ENCODE peak calls at places on chromosome 22, in six cellular contexts. U, B, T, S, V and L are unnamed samples.

GRCh38 chr22:50567721-50568252 is 5.1 kb upstream of the SYCE3 start:
- DNase-seq in S (no peak), U (no peak), V (no peak), T (no peak), B (no peak), L (no peak)

GRCh38 chr22:20378110-20378509 is 15.8 kb upstream of the ZNF74 start:
- DNase-seq in S (no peak), V (no peak), T (no peak), B (no peak), U (no peak), L (no peak)

GRCh38 chr22:21764038-21764804 is 28.6 kb upstream of the YPEL1 start:
- DNase-seq in S (peak; percentile 7), B (no peak), V (no peak), T (no peak), U (no peak), L (no peak)

GRCh38 chr22:38172489-38173155 is 9.0 kb downstream of the PLA2G6 start:
- DNase-seq in S (peak; percentile 68), T (peak; percentile 17), B (no peak), U (peak; percentile 36), V (peak; percentile 49), L (no peak)

GRCh38 chr22:37179622-37180420 is 8.2 kb downstream of the C1QTNF6 start:
- DNase-seq in V (no peak), U (no peak), T (no peak), B (no peak), S (no peak), L (no peak)

GRCh38 chr22:45105281-45105700 is 58.4 kb upstream of the NUP50 start:
- DNase-seq in S (no peak), T (no peak), B (no peak), V (peak; percentile 85), U (no peak), L (no peak)

GRCh38 chr22:32926600-32926999 is 125.1 kb downstream of the TIMP3 start:
- DNase-seq in T (no peak), V (peak; percentile 64), B (no peak), U (no peak), S (no peak), L (no peak)

GRCh38 chr22:50293441-50294318 is 13.8 kb downstream of the PLXNB2 start:
- DNase-seq in V (peak; percentile 83), S (no peak), B (peak; percentile 91), T (no peak), U (no peak), L (no peak)

GRCh38 chr22:46684706-46685105 is 53.3 kb downstream of the CERK start:
- DNase-seq in V (no peak), U (no peak), T (no peak), B (no peak), S (no peak), L (no peak)

GRCh38 chr22:37498289-37498909 is 12.2 kb upstream of the MFNG start:
- DNase-seq in B (no peak), S (peak; percentile 60), V (no peak), T (peak; percentile 73), U (peak; percentile 51), L (no peak)

GRCh38 chr22:17990942-17991341 is 33.4 kb downstream of the MICAL3 start:
- DNase-seq in B (no peak), U (no peak), T (no peak), V (no peak), S (no peak), L (no peak)

GRCh38 chr22:26477341-26477731 is 6.2 kb downstream of the HPS4 start:
- DNase-seq in T (no peak), B (no peak), V (no peak), U (no peak), S (no peak), L (no peak)

GRCh38 chr22:20918663-20919220 is 1.5 kb downstream of the CRKL start:
- DNase-seq in B (no peak), T (no peak), V (peak; percentile 42), U (no peak), S (no peak), L (no peak)

GRCh38 chr22:16949561-16949960 is 58.5 kb downstream of the GAB4 start:
- DNase-seq in T (no peak), B (no peak), V (peak; percentile 9), U (no peak), S (no peak), L (no peak)

GRCh38 chr22:44329179-44329796 is 16.5 kb upstream of the SHISAL1 start:
- DNase-seq in U (peak; percentile 40), T (no peak), S (no peak), B (no peak), V (peak; percentile 40), L (no peak)

GRCh38 chr22:24516301-24516737 is 21.2 kb downstream of the UPB1 start:
- DNase-seq in B (no peak), S (no peak), U (no peak), V (peak; percentile 92), T (no peak), L (no peak)

GRCh38 chr22:41288245-41288946 is 2.4 kb upstream of the RANGAP1 start:
- DNase-seq in V (peak; percentile 82), U (no peak), S (no peak), T (no peak), B (no peak), L (no peak)